ENCODE peak calls at places on chromosomes 16 and 17, in nine cellular contexts. F is cardiac muscle cell, Z is psoas muscle, K is SK-N-SH, C is HepG2, L is ascending aorta, Y is colonic mucosa, G is upper lobe of right lung, D is heart left ventricle. S is an unnamed sample.

GRCh38 chr16:24758373-24758772 is 28.9 kb downstream of the TNRC6A start:
- DNase-seq in C (no peak), L (no peak), F (peak; percentile 6), Z (no peak), D (no peak), K (no peak), Y (no peak), G (no peak), S (no peak)

GRCh38 chr17:77473615-77474226 is 333.0 kb downstream of the SEC14L1 start:
- DNase-seq in C (no peak), D (no peak), L (no peak), G (no peak), K (no peak), F (no peak), Z (no peak), Y (no peak), S (no peak)

GRCh38 chr17:14201595-14201994 is 35.1 kb downstream of the CDRT15 start:
- DNase-seq in D (no peak), L (no peak), F (no peak), Y (no peak), K (no peak), Z (no peak), G (no peak), C (no peak), S (no peak)

GRCh38 chr16:58249780-58250478 is 44.9 kb downstream of the PRSS54 start:
- DNase-seq in K (peak; percentile 96), C (peak; percentile 63), Z (peak; percentile 91), G (peak; percentile 90), D (peak; percentile 77), L (peak; percentile 86), Y (peak; percentile 83), F (peak; percentile 74), S (peak; percentile 80)

GRCh38 chr17:42178817-42179216 is 2.1 kb downstream of the KCNH4 start:
- DNase-seq in K (no peak), Z (no peak), C (no peak), Y (no peak), F (no peak), G (no peak), L (no peak), D (no peak), S (no peak)

GRCh38 chr16:80265624-80266306 is 275.0 kb upstream of the DYNLRB2 start:
- DNase-seq in K (no peak), C (peak; percentile 99), Y (peak; percentile 42), F (no peak), G (no peak), D (no peak), L (no peak), Z (no peak), S (no peak)

GRCh38 chr17:50129946-50130777 is at the start of gene SAMD14:
- DNase-seq in K (peak; percentile 96), D (no peak), Y (no peak), G (peak; percentile 69), C (no peak), F (no peak), L (no peak), Z (peak; percentile 67), S (no peak)

GRCh38 chr16:75789237-75789636 is 62.9 kb upstream of the CPHXL start:
- DNase-seq in G (no peak), Z (no peak), L (no peak), C (peak; percentile 53), K (peak; percentile 58), F (peak; percentile 61), D (no peak), Y (no peak), S (no peak)

GRCh38 chr17:19456016-19456927 is 45.2 kb downstream of the RNF112 start:
- DNase-seq in K (no peak), Y (no peak), D (no peak), G (no peak), L (peak; percentile 19), F (no peak), Z (no peak), C (no peak), S (no peak)

GRCh38 chr17:54408741-54409140 is 491.9 kb upstream of the TOM1L1 start:
- DNase-seq in D (no peak), Z (no peak), C (no peak), Y (no peak), G (no peak), K (no peak), F (no peak), L (no peak), S (no peak)

GRCh38 chr17:66548158-66548557 is 245.7 kb downstream of the PRKCA start:
- DNase-seq in F (no peak), L (no peak), D (no peak), G (no peak), Z (no peak), C (peak; percentile 23), Y (peak; percentile 41), K (no peak), S (no peak)

GRCh38 chr17:21379080-21379711 is 3.0 kb downstream of the KCNJ12 start:
- DNase-seq in L (no peak), D (peak; percentile 70), Z (peak; percentile 97), F (no peak), Y (peak; percentile 84), K (no peak), G (no peak), C (no peak), S (no peak)

GRCh38 chr16:22262460-22262859 is 34.7 kb upstream of the POLR3E start:
- DNase-seq in Y (no peak), D (no peak), K (no peak), C (no peak), L (no peak), Z (no peak), G (no peak), F (no peak), S (no peak)

GRCh38 chr16:56861092-56861610 is 3.9 kb upstream of the SLC12A3 start:
- DNase-seq in D (no peak), K (peak; percentile 82), Y (no peak), G (no peak), F (peak; percentile 39), Z (no peak), C (peak; percentile 24), L (no peak), S (no peak)

GRCh38 chr17:81400939-81401726 is 5.9 kb downstream of the BAHCC1 start:
- DNase-seq in C (no peak), K (no peak), L (no peak), G (no peak), D (peak; percentile 62), Y (no peak), F (peak; percentile 41), Z (no peak), S (no peak)

GRCh38 chr16:84423416-84423837 is 55.1 kb downstream of the ATP2C2 start:
- DNase-seq in Y (peak; percentile 42), K (peak; percentile 44), D (no peak), G (peak; percentile 1), C (peak; percentile 67), Z (no peak), F (peak; percentile 42), L (no peak), S (no peak)

GRCh38 chr16:81515281-81515680 is 70.7 kb downstream of the CMIP start:
- DNase-seq in F (no peak), C (no peak), Y (no peak), L (no peak), Z (peak; percentile 15), G (no peak), K (no peak), D (no peak), S (peak; percentile 12)

GRCh38 chr16:53053967-53054669 is 673 bp upstream of the CHD9 start:
- DNase-seq in Z (peak; percentile 74), C (peak; percentile 26), L (no peak), F (peak; percentile 62), K (peak; percentile 50), G (peak; percentile 70), D (peak; percentile 70), Y (peak; percentile 67), S (no peak)

GRCh38 chr17:27659685-27660084 is 28.7 kb downstream of the LGALS9 start:
- DNase-seq in C (no peak), F (no peak), D (no peak), L (no peak), Y (no peak), Z (no peak), G (peak; percentile 11), K (no peak), S (no peak)

GRCh38 chr17:29933379-29933778 is 3.4 kb upstream of the SSH2 start:
- DNase-seq in Y (no peak), L (no peak), F (peak; percentile 66), Z (no peak), D (no peak), G (no peak), C (peak; percentile 52), K (no peak), S (no peak)

GRCh38 chr17:71436479-71436878 is 684.3 kb upstream of the SOX9 start:
- DNase-seq in G (no peak), C (no peak), Y (no peak), Z (no peak), L (no peak), F (no peak), D (no peak), K (no peak), S (no peak)

GRCh38 chr17:82105882-82106696 is 8.1 kb upstream of the FASN start:
- DNase-seq in K (peak; percentile 97), Y (peak; percentile 78), G (peak; percentile 91), Z (peak; percentile 74), F (peak; percentile 58), L (no peak), C (peak; percentile 94), D (peak; percentile 67), S (peak; percentile 88)

GRCh38 chr17:73713136-73713535 is 68.9 kb upstream of the SDK2 start:
- DNase-seq in K (no peak), F (no peak), L (no peak), Y (no peak), C (no peak), Z (no peak), G (no peak), D (no peak), S (peak; percentile 33)
- TF ChIP-seq CTCF in K (no peak), F (no peak), L (no peak), Y (no peak), C (peak; percentile 15), Z (no peak), G (no peak), D (no peak), S (no peak)

DNA sequence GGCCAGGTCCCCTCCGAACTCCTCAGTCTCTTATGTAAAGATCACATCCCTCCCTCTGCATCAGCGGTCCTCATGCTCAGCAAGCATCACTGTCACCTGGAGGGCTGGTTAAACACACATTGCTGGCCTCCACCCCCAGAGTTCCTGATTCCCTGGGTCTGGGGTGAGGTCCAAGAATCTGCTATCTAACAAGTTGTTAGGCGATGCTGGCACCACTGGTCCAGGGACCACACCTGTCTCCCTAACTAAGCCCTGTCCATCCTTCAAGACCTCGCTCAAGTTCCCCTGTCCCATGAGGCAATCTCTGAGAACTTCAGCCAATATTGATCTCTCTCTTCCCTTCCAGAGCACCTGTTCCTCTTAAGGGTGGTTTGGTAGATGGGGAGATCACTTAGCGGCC is 44.2 kb downstream of the CUEDC1 start:
- DNase-seq in C (no peak), L (no peak), K (no peak), Z (peak; percentile 27), F (no peak), Y (no peak), D (no peak), G (no peak), S (no peak)
- H3K27ac ChIP-seq in C (no peak overlapping the region), L (no peak overlapping the region), K (no peak overlapping the region), Z (peak overlapping the region; percentile 4), F (no peak overlapping the region), Y (no peak overlapping the region), D (no peak overlapping the region), G (no peak overlapping the region), S (no peak overlapping the region)

GRCh38 chr16:3149630-3150345 is 15.0 kb downstream of the ZNF213 start:
- DNase-seq in Z (peak; percentile 80), K (peak; percentile 87), L (peak; percentile 79), Y (peak; percentile 83), D (peak; percentile 85), C (no peak), G (peak; percentile 89), F (peak; percentile 83), S (no peak)
- TF ChIP-seq CTCF in Z (peak; percentile 21), K (peak; percentile 59), L (peak; percentile 44), Y (peak; percentile 35), D (peak; percentile 42), C (peak; percentile 80), G (peak; percentile 52), F (peak; percentile 58), S (no peak)

GRCh38 chr16:66619534-66620418 is 15.3 kb downstream of the CMTM3 start:
- DNase-seq in F (peak; percentile 85), Z (no peak), D (no peak), G (no peak), K (no peak), L (no peak), Y (no peak), C (no peak), S (no peak)
- H3K27ac ChIP-seq in F (peak overlapping the region; percentile 81), Z (peak overlapping the region; percentile 88), D (peak overlapping the region; percentile 24), G (no peak overlapping the region), K (no peak overlapping the region), L (peak overlapping the region; percentile 51), Y (no peak overlapping the region), C (no peak overlapping the region), S (peak overlapping the region; percentile 59)

S was measured in breast epithelium.